ENCODE peak calls at places on chromosome 5, in seven cellular contexts. One of them, this sample, is unnamed.

GRCh38 chr5:163533229-163533628 is 27.8 kb downstream of the MAT2B start:
- DNase-seq in keratinocyte: no peak
- DNase-seq in right atrium auricular region: no peak
- DNase-seq in brain microvascular endothelial cell: no peak
- DNase-seq in HFF-Myc: no peak
- DNase-seq in colonic mucosa: no peak
- DNase-seq in AG10803: no peak
- DNase-seq in this sample: no peak

GRCh38 chr5:115098041-115098702 is 71.5 kb downstream of the TRIM36 start:
- DNase-seq in HFF-Myc: peak; percentile 52
- DNase-seq in colonic mucosa: peak; percentile 49
- DNase-seq in brain microvascular endothelial cell: peak; percentile 67
- DNase-seq in keratinocyte: no peak
- DNase-seq in right atrium auricular region: no peak
- DNase-seq in AG10803: peak; percentile 48
- DNase-seq in this sample: peak; percentile 63

GRCh38 chr5:143008032-143008431 is 237.9 kb downstream of the ARHGAP26 start:
- DNase-seq in AG10803: no peak
- DNase-seq in HFF-Myc: no peak
- DNase-seq in brain microvascular endothelial cell: no peak
- DNase-seq in keratinocyte: no peak
- DNase-seq in right atrium auricular region: no peak
- DNase-seq in colonic mucosa: no peak
- DNase-seq in this sample: no peak

GRCh38 chr5:136396886-136397285 is 31.5 kb upstream of the TRPC7 start:
- DNase-seq in AG10803: no peak
- DNase-seq in right atrium auricular region: no peak
- DNase-seq in keratinocyte: no peak
- DNase-seq in brain microvascular endothelial cell: no peak
- DNase-seq in HFF-Myc: no peak
- DNase-seq in colonic mucosa: no peak
- DNase-seq in this sample: no peak

GRCh38 chr5:175460126-175460525 is 16.1 kb upstream of the DRD1 start:
- DNase-seq in right atrium auricular region: no peak
- DNase-seq in keratinocyte: no peak
- DNase-seq in AG10803: no peak
- DNase-seq in brain microvascular endothelial cell: no peak
- DNase-seq in colonic mucosa: no peak
- DNase-seq in HFF-Myc: no peak
- DNase-seq in this sample: peak; percentile 13

GRCh38 chr5:28896949-28897348 is 1858.6 kb upstream of the CDH9 start:
- DNase-seq in brain microvascular endothelial cell: no peak
- DNase-seq in HFF-Myc: no peak
- DNase-seq in colonic mucosa: no peak
- DNase-seq in keratinocyte: no peak
- DNase-seq in AG10803: no peak
- DNase-seq in right atrium auricular region: no peak
- DNase-seq in this sample: no peak

GRCh38 chr5:87121315-87122170 is 146.1 kb upstream of the RASA1 start:
- DNase-seq in colonic mucosa: no peak
- DNase-seq in HFF-Myc: peak; percentile 68
- DNase-seq in right atrium auricular region: peak; percentile 61
- DNase-seq in keratinocyte: no peak
- DNase-seq in AG10803: peak; percentile 88
- DNase-seq in brain microvascular endothelial cell: peak; percentile 84
- DNase-seq in this sample: peak; percentile 81

GRCh38 chr5:143812085-143812705 is at the start of gene HMHB1:
- DNase-seq in keratinocyte: no peak
- DNase-seq in AG10803: no peak
- DNase-seq in brain microvascular endothelial cell: no peak
- DNase-seq in right atrium auricular region: no peak
- DNase-seq in colonic mucosa: no peak
- DNase-seq in HFF-Myc: no peak
- DNase-seq in this sample: no peak

GRCh38 chr5:134738133-134738962 is at the start of gene CAMLG:
- DNase-seq in keratinocyte: peak; percentile 79
- DNase-seq in right atrium auricular region: peak; percentile 97
- DNase-seq in colonic mucosa: peak; percentile 99
- DNase-seq in AG10803: peak; percentile 96
- DNase-seq in brain microvascular endothelial cell: peak; percentile 97
- DNase-seq in HFF-Myc: peak; percentile 91
- DNase-seq in this sample: peak; percentile 99

GRCh38 chr5:64497390-64497789 is 8.4 kb upstream of the RGS7BP start:
- DNase-seq in HFF-Myc: no peak
- DNase-seq in AG10803: peak; percentile 7
- DNase-seq in brain microvascular endothelial cell: peak; percentile 73
- DNase-seq in keratinocyte: no peak
- DNase-seq in right atrium auricular region: no peak
- DNase-seq in colonic mucosa: no peak
- DNase-seq in this sample: peak; percentile 8

GRCh38 chr5:172766287-172767104 is 4.5 kb downstream of the DUSP1 start:
- DNase-seq in AG10803: peak; percentile 84
- DNase-seq in HFF-Myc: no peak
- DNase-seq in keratinocyte: no peak
- DNase-seq in right atrium auricular region: peak; percentile 97
- DNase-seq in colonic mucosa: no peak
- DNase-seq in brain microvascular endothelial cell: peak; percentile 89
- DNase-seq in this sample: peak; percentile 95

GRCh38 chr5:79759436-79759835 is 69.8 kb downstream of the CMYA5 start:
- DNase-seq in right atrium auricular region: no peak
- DNase-seq in AG10803: peak; percentile 88
- DNase-seq in colonic mucosa: no peak
- DNase-seq in keratinocyte: no peak
- DNase-seq in HFF-Myc: peak; percentile 19
- DNase-seq in brain microvascular endothelial cell: peak; percentile 54
- DNase-seq in this sample: peak; percentile 33

GRCh38 chr5:143331956-143332355 is 71.5 kb downstream of the NR3C1 start:
- DNase-seq in HFF-Myc: no peak
- DNase-seq in right atrium auricular region: no peak
- DNase-seq in brain microvascular endothelial cell: no peak
- DNase-seq in colonic mucosa: no peak
- DNase-seq in keratinocyte: no peak
- DNase-seq in AG10803: no peak
- DNase-seq in this sample: no peak

GRCh38 chr5:175466700-175467318 is 11.6 kb upstream of the SFXN1 start:
- DNase-seq in brain microvascular endothelial cell: no peak
- DNase-seq in colonic mucosa: no peak
- DNase-seq in keratinocyte: no peak
- DNase-seq in right atrium auricular region: peak; percentile 68
- DNase-seq in AG10803: peak; percentile 54
- DNase-seq in HFF-Myc: no peak
- DNase-seq in this sample: no peak

GRCh38 chr5:56638061-56638621 is 177.2 kb upstream of the MAP3K1 start:
- DNase-seq in HFF-Myc: no peak
- DNase-seq in keratinocyte: no peak
- DNase-seq in colonic mucosa: no peak
- DNase-seq in right atrium auricular region: no peak
- DNase-seq in brain microvascular endothelial cell: no peak
- DNase-seq in AG10803: no peak
- DNase-seq in this sample: no peak

GRCh38 chr5:74201334-74202081 is 439.0 kb downstream of the ENC1 start:
- DNase-seq in brain microvascular endothelial cell: peak; percentile 42
- DNase-seq in colonic mucosa: no peak
- DNase-seq in HFF-Myc: peak; percentile 56
- DNase-seq in keratinocyte: no peak
- DNase-seq in AG10803: peak; percentile 16
- DNase-seq in right atrium auricular region: no peak
- DNase-seq in this sample: peak; percentile 29

GRCh38 chr5:55650391-55650790 is 61.7 kb downstream of the SLC38A9 start:
- DNase-seq in AG10803: peak; percentile 63
- DNase-seq in right atrium auricular region: no peak
- DNase-seq in HFF-Myc: no peak
- DNase-seq in keratinocyte: no peak
- DNase-seq in colonic mucosa: no peak
- DNase-seq in brain microvascular endothelial cell: no peak
- DNase-seq in this sample: peak; percentile 87

GRCh38 chr5:79736528-79737514 is 47.2 kb downstream of the CMYA5 start:
- DNase-seq in brain microvascular endothelial cell: no peak
- DNase-seq in right atrium auricular region: no peak
- DNase-seq in AG10803: no peak
- DNase-seq in HFF-Myc: no peak
- DNase-seq in keratinocyte: no peak
- DNase-seq in colonic mucosa: no peak
- DNase-seq in this sample: no peak

GRCh38 chr5:116939641-116940040 is 365.0 kb upstream of the SEMA6A start:
- DNase-seq in right atrium auricular region: no peak
- DNase-seq in colonic mucosa: no peak
- DNase-seq in keratinocyte: no peak
- DNase-seq in brain microvascular endothelial cell: no peak
- DNase-seq in AG10803: no peak
- DNase-seq in HFF-Myc: no peak
- DNase-seq in this sample: no peak

GRCh38 chr5:108619815-108620214 is 127.9 kb upstream of the FER start:
- DNase-seq in HFF-Myc: no peak
- DNase-seq in right atrium auricular region: no peak
- DNase-seq in brain microvascular endothelial cell: no peak
- DNase-seq in colonic mucosa: no peak
- DNase-seq in AG10803: no peak
- DNase-seq in keratinocyte: no peak
- DNase-seq in this sample: no peak

GRCh38 chr5:57442080-57442839 is 40.4 kb downstream of the ACTBL2 start:
- DNase-seq in HFF-Myc: peak; percentile 95
- DNase-seq in AG10803: peak; percentile 100
- DNase-seq in colonic mucosa: no peak
- DNase-seq in right atrium auricular region: no peak
- DNase-seq in keratinocyte: peak; percentile 28
- DNase-seq in brain microvascular endothelial cell: peak; percentile 97
- DNase-seq in this sample: peak; percentile 94

GRCh38 chr5:141223112-141223783 is at the start of gene PCDHB14:
- DNase-seq in AG10803: peak; percentile 44
- DNase-seq in keratinocyte: no peak
- DNase-seq in colonic mucosa: no peak
- DNase-seq in right atrium auricular region: no peak
- DNase-seq in brain microvascular endothelial cell: no peak
- DNase-seq in HFF-Myc: no peak
- DNase-seq in this sample: peak; percentile 27

GRCh38 chr5:125597338-125597737 is 825.9 kb upstream of the GRAMD2B start:
- DNase-seq in HFF-Myc: peak; percentile 44
- DNase-seq in right atrium auricular region: no peak
- DNase-seq in AG10803: peak; percentile 27
- DNase-seq in brain microvascular endothelial cell: peak; percentile 11
- DNase-seq in keratinocyte: no peak
- DNase-seq in colonic mucosa: no peak
- DNase-seq in this sample: peak; percentile 70

GRCh38 chr5:135222171-135222681 is 176.8 kb downstream of the MACROH2A1 start:
- DNase-seq in AG10803: no peak
- DNase-seq in keratinocyte: no peak
- DNase-seq in brain microvascular endothelial cell: no peak
- DNase-seq in colonic mucosa: no peak
- DNase-seq in HFF-Myc: no peak
- DNase-seq in right atrium auricular region: peak; percentile 40
- DNase-seq in this sample: no peak

GRCh38 chr5:84382363-84383295 is 2.1 kb downstream of the EDIL3 start:
- DNase-seq in HFF-Myc: no peak
- DNase-seq in keratinocyte: no peak
- DNase-seq in AG10803: peak; percentile 24
- DNase-seq in colonic mucosa: peak; percentile 79
- DNase-seq in brain microvascular endothelial cell: peak; percentile 59
- DNase-seq in right atrium auricular region: no peak
- DNase-seq in this sample: no peak
- TF ChIP-seq CTCF in HFF-Myc: no peak
- TF ChIP-seq CTCF in keratinocyte: no peak
- TF ChIP-seq CTCF in AG10803: no peak
- TF ChIP-seq CTCF in colonic mucosa: no peak
- TF ChIP-seq CTCF in brain microvascular endothelial cell: peak; percentile 33
- TF ChIP-seq CTCF in right atrium auricular region: no peak
- TF ChIP-seq CTCF in this sample: no peak

DNA sequence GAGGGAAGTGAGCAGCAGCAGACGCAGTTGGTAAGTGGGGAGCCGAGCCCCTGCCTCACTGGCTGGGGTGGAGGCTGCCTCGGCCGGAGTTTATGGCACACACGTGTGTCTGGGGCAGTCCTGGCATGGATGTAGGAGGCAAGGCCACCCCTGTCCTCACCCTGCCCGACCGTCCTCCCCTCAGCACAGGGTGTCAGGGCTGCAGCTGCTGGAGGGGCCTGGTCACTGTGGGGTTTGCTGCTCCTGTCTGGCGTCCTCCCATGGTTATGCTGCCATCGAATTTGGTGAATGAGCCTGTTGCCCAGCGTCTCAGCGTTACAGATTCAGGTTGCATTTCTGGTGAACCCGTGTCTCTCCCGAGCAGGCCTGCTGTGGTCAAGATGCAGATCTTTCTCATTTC is 32.4 kb downstream of the CEP72 start:
- DNase-seq in brain microvascular endothelial cell: no peak
- DNase-seq in keratinocyte: no peak
- DNase-seq in right atrium auricular region: no peak
- DNase-seq in AG10803: no peak
- DNase-seq in colonic mucosa: no peak
- DNase-seq in HFF-Myc: no peak
- DNase-seq in this sample: no peak
- H3K4me3 ChIP-seq in brain microvascular endothelial cell: no peak overlapping the region
- H3K4me3 ChIP-seq in keratinocyte: no peak overlapping the region
- H3K4me3 ChIP-seq in right atrium auricular region: no peak overlapping the region
- H3K4me3 ChIP-seq in AG10803: no peak overlapping the region
- H3K4me3 ChIP-seq in colonic mucosa: no peak overlapping the region
- H3K4me3 ChIP-seq in HFF-Myc: no peak overlapping the region
- H3K4me3 ChIP-seq in this sample: no peak overlapping the region

DNA sequence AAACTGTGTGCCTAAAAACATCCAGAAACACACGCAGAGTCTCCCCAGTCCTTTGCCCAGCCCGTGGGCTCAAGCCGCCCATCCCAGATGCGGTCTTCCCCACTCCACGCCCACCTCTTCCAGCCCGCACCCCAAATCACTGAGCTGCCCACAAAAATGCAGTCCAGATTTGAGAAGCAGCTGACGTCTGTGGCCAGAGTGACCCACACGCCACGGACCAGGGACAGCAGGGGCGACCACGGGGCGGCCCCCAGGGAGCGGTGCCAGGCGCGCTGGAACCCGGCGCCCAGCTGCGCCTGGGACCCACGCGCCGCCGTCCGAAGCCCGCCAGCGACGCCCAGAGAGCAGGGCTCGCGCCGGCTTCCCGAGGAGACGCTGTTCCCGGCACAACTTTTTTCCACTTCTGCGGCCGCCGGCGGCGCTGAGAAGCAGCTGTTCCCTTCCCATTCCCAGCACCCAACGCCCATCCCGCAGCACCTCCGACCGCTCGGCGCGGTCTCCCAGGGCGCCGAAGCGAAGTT is 674 bp downstream of the LHFPL2 start:
- DNase-seq in HFF-Myc: no peak
- DNase-seq in colonic mucosa: peak; percentile 62
- DNase-seq in brain microvascular endothelial cell: peak; percentile 55
- DNase-seq in AG10803: peak; percentile 57
- DNase-seq in right atrium auricular region: no peak
- DNase-seq in keratinocyte: no peak
- DNase-seq in this sample: peak; percentile 66
- TF ChIP-seq CTCF in HFF-Myc: no peak
- TF ChIP-seq CTCF in colonic mucosa: no peak
- TF ChIP-seq CTCF in brain microvascular endothelial cell: peak; percentile 3
- TF ChIP-seq CTCF in AG10803: peak; percentile 19
- TF ChIP-seq CTCF in right atrium auricular region: no peak
- TF ChIP-seq CTCF in keratinocyte: no peak
- TF ChIP-seq CTCF in this sample: peak; percentile 9

DNA sequence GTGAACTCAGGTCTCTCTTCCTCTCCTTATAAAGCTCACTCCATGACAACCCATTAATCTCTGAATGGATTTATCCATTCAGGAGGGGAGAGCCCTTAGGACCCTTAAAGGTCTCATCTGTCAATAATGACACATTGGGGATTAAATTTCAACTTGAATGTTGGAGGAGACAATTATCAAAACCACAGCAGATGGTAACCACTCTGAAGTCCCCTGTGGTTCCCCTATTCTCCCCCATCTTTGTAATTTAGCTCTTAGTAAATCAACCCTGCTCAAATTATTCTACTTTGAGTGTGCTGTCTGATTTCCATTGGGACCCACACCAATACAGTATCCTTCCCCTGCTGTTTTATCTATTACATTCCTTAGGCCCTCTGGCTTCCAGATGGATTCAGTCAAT is 72.0 kb upstream of the RAI14 start:
- DNase-seq in keratinocyte: no peak
- DNase-seq in right atrium auricular region: no peak
- DNase-seq in brain microvascular endothelial cell: no peak
- DNase-seq in HFF-Myc: no peak
- DNase-seq in AG10803: no peak
- DNase-seq in colonic mucosa: no peak
- DNase-seq in this sample: no peak
- H3K4me3 ChIP-seq in keratinocyte: no peak overlapping the region
- H3K4me3 ChIP-seq in right atrium auricular region: no peak overlapping the region
- H3K4me3 ChIP-seq in brain microvascular endothelial cell: no peak overlapping the region
- H3K4me3 ChIP-seq in HFF-Myc: no peak overlapping the region
- H3K4me3 ChIP-seq in AG10803: no peak overlapping the region
- H3K4me3 ChIP-seq in colonic mucosa: no peak overlapping the region
- H3K4me3 ChIP-seq in this sample: no peak overlapping the region

This sample was measured in fibroblast of villous mesenchyme.